ENCODE peak calls at places on chromosomes 3 and 15, in seven cellular contexts. R, L, S, M, Y, X and D are unnamed samples.

GRCh38 chr15:75864213-75865059 is 21.2 kb downstream of the UBE2Q2 start:
- DNase-seq in R (no peak), L (no peak), S (no peak), M (no peak), Y (no peak), X (no peak), D (no peak)

GRCh38 chr3:27976933-27977332 is 254.8 kb upstream of the EOMES start:
- DNase-seq in R (no peak), L (peak), S (no peak), M (no peak), Y (peak), X (no peak), D (peak)

GRCh38 chr3:107216711-107217110 is 160.5 kb upstream of the CCDC54 start:
- DNase-seq in R (no peak), L (peak), S (no peak), M (no peak), Y (peak), X (no peak), D (peak)

GRCh38 chr3:37982351-37982750 is 8.2 kb upstream of the VILL start:
- DNase-seq in R (no peak), L (no peak), S (no peak), M (no peak), Y (no peak), X (no peak), D (no peak)

GRCh38 chr3:1583044-1583443 is 490.2 kb downstream of the CNTN6 start:
- DNase-seq in R (no peak), L (no peak), S (no peak), M (no peak), Y (no peak), X (no peak), D (no peak)

GRCh38 chr3:65194044-65194714 is 506.4 kb upstream of the ADAMTS9 start:
- DNase-seq in R (no peak), L (no peak), S (no peak), M (no peak), Y (no peak), X (no peak), D (no peak)

GRCh38 chr15:66747223-66747622 is 45.2 kb downstream of the SMAD6 start:
- DNase-seq in R (no peak), L (no peak), S (no peak), M (no peak), Y (no peak), X (peak), D (no peak)

GRCh38 chr3:148062590-148062989 is 635.1 kb upstream of the AGTR1 start:
- DNase-seq in R (no peak), L (no peak), S (no peak), M (no peak), Y (no peak), X (no peak), D (no peak)

GRCh38 chr3:5205165-5205941 is 17.8 kb downstream of the EDEM1 start:
- DNase-seq in R (no peak), L (peak), S (no peak), M (no peak), Y (no peak), X (no peak), D (no peak)

GRCh38 chr3:151135548-151136337 is 50.3 kb downstream of the MED12L start:
- DNase-seq in R (no peak), L (no peak), S (peak), M (no peak), Y (no peak), X (no peak), D (peak)

GRCh38 chr3:25103391-25103790 is 324.7 kb upstream of the RARB start:
- DNase-seq in R (no peak), L (no peak), S (no peak), M (no peak), Y (peak), X (no peak), D (no peak)

DNA sequence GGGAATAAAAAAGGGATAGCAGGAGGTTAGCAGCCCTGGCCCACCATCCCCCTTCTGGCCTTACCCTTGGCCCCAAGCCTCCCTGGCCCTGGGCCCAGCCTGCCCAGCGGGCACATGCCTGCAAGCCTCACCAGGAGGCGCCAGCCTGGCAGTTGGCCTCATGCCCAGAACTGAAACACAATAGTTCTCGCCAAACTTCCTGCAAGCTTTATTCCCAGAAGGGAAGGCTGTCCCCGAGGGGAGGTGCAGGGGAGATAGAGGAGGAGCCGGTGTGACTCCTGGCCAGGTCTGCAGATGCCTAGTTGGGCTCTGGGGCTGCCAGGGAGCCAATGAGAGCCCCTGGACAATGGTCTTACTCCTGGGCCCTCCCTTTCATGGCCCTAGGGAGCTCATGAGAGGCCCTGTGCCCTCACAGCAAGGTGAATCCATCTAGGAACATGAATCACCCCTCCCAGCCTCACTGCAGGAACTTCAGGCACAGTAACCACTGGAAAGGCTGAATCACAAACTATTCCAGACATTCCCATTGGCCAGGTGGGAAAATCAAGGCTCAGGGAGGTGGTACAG is 4.0 kb downstream of the CCDC33 start:
- DNase-seq in R (peak), L (peak), S (no peak), M (peak), Y (peak), X (peak), D (peak)
- TF ChIP-seq CTCF in R (peak), L (peak), S (peak), M (peak), Y (peak), X (peak), D (peak)

GRCh38 chr15:89772933-89773583 is 3.1 kb upstream of the MESP2 start:
- DNase-seq in R (no peak), L (peak), S (no peak), M (peak), Y (peak), X (no peak), D (peak)
- TF ChIP-seq CTCF in R (no peak), L (peak), S (peak), M (no peak), Y (peak), X (no peak), D (peak)

DNA sequence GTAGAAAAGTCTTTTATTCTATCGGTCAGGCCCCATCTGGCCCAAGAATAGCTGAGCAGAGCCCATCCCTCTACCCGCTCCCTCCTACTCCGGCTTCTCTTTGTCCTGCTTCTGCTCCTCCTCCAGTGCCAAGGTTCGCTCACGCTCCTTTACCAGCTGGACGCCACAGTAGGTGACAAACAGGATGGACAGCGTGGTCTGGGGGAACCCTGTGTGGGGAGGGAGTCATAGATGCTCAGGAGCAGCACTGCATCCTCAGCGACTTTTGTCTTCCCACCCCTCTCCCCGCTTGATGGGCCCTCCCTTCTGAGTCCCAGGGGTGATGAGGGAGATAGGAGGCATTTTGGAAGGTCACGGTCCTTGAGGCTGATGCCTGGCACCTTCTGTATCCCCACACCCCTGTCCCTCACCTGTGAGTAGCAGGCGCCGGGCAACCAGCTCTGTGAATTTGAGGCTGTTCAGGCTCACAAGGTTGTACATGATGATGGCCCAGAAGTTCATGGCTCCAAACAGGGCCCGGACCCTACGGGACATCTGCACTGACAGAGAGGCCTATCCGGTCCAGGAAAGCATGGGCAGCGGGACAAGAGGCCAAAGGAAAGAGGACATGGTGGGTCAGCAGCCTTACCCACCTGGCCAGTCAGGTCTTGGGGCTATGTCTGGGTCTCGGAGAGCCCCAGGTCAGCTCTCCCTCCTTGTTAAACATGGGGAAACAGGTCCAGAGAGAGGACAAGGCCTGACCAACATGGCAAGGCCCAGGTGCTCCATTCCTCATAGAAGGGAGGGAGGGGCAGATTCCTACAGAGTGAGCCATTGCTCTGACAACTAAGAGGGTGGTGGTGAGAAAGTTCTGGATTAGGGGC is 7.6 kb downstream of the KLHL40 start:
- DNase-seq in R (peak), L (no peak), S (no peak), M (no peak), Y (no peak), X (peak), D (no peak)
- TF ChIP-seq CTCF in R (no peak), L (no peak), S (no peak), M (no peak), Y (no peak), X (no peak), D (no peak)

GRCh38 chr3:72033709-72034428 is 248.9 kb upstream of the PROK2 start:
- DNase-seq in R (no peak), L (no peak), S (no peak), M (no peak), Y (no peak), X (no peak), D (no peak)

GRCh38 chr3:72032435-72033118 is 247.6 kb upstream of the PROK2 start:
- DNase-seq in R (no peak), L (no peak), S (peak), M (peak), Y (no peak), X (no peak), D (no peak)

GRCh38 chr3:72035606-72036005 is 250.7 kb upstream of the PROK2 start:
- DNase-seq in R (no peak), L (no peak), S (no peak), M (no peak), Y (no peak), X (no peak), D (no peak)

GRCh38 chr3:72034956-72035355 is 250.0 kb upstream of the PROK2 start:
- DNase-seq in R (no peak), L (no peak), S (no peak), M (no peak), Y (no peak), X (no peak), D (no peak)

DNA sequence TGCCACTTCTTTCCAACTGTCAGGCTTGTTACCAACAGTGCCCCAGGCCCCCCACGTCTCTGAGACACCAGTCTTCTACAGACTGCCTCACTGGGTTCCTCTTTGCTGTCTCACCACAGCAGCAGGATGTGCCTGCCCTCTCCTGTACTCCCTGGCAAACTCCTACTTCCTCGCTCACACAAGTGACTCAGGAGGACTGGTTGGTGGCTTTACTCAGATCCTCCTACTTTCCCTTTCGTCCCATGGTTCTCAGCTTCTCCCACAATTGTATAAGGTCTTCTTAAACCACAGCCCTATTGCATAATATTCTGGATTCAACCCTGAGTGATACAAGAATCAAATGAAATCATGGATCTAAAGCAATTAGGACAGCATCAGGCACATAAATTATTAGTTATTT is 246.6 kb upstream of the PROK2 start:
- DNase-seq in R (no peak), L (peak), S (no peak), M (no peak), Y (peak), X (no peak), D (peak)
- TF ChIP-seq CTCF in R (no peak), L (peak), S (no peak), M (peak), Y (no peak), X (no peak), D (no peak)

DNA sequence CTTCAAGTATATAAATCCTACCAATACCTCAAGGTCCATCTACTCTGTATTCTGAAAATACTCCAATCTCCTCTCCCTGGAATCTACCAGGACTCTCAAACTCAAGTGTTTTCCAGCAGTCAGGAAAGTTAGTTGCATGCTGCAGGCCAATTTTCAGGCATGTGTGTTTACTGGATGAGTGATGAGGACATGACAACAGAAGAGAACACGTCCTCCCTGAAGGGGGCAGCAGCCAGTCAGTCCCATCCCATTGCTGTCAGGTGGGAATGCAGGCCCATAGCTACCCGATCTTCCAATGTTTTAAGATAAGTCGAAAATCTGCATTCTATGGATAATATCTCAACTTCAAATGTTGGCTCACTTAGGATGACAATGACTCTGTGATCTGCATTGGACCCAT is 496.2 kb downstream of the FHIT start:
- DNase-seq in R (no peak), L (no peak), S (peak), M (peak), Y (no peak), X (no peak), D (no peak)
- TF ChIP-seq CTCF in R (peak), L (no peak), S (no peak), M (peak), Y (peak), X (no peak), D (no peak)

DNA sequence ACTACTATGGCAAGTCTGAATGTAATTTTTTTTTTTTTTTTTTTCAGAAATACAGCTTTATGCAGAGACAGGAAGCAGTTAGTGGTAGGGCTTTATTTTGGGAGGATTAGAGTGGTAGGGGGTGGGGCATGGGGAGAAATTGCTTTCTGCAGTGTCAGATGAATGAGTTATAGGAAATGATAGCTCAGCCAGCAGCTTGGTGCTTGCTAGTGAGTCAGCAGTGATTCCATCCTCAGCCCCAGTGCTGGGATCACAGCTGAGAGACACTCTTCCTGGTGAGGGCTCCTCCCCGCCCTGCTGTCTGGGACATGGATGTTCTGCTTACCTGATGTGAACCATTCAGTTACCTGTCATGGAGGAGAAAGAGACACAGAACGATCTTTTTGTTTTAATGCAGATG is 39.6 kb downstream of the SEMA6D start:
- DNase-seq in R (no peak), L (peak), S (no peak), M (no peak), Y (peak), X (no peak), D (peak)
- TF ChIP-seq CTCF in R (no peak), L (no peak), S (no peak), M (no peak), Y (no peak), X (no peak), D (no peak)

DNA sequence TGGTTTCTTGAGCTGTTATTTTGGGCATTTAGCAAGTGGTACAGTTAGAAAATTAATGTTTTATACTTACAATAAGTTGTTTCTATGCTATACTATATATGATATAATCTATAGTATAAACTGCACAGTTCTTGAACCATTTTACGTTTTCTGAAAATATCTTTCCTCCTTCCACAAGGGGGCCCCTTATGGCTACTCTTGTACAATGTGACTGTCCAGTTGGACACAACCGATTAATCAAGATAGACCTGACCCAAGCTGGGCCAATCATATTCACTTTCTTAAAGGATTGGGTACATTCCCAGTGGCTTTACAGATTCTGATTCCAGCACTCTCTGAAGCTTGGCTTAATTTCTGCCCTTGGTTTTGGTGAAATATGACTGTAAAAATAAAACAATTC is 953.4 kb downstream of the AGBL1 start:
- DNase-seq in R (no peak), L (peak), S (peak), M (no peak), Y (peak), X (no peak), D (no peak)
- TF ChIP-seq CTCF in R (peak), L (peak), S (no peak), M (peak), Y (peak), X (no peak), D (no peak)

GRCh38 chr3:30300844-30301243 is 305.6 kb upstream of the TGFBR2 start:
- DNase-seq in R (no peak), L (no peak), S (no peak), M (no peak), Y (no peak), X (no peak), D (no peak)

GRCh38 chr3:30294241-30294667 is 312.1 kb upstream of the TGFBR2 start:
- DNase-seq in R (no peak), L (peak), S (no peak), M (peak), Y (no peak), X (no peak), D (no peak)

GRCh38 chr3:30293621-30294240 is 312.7 kb upstream of the TGFBR2 start:
- DNase-seq in R (no peak), L (peak), S (no peak), M (no peak), Y (peak), X (no peak), D (no peak)

GRCh38 chr3:30299674-30300423 is 306.6 kb upstream of the TGFBR2 start:
- DNase-seq in R (no peak), L (peak), S (no peak), M (no peak), Y (peak), X (no peak), D (no peak)

DNA sequence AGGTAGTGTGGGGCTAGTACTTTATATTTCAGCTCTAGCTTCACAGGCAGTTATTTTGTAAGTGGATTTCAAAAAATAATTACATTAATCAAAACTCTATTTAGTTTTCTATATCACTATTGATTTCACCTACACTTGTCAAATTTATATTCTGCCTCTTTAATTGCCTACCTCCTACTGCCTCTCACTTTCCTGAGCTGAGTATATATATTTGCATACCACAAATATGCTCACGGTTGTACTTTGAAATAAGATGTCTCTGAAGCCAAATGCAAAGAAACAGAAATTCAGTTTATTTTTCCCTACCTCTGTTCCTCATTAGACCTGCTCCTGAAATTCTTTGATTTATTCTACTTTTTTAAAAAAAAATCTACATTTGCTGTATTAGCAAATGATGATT is 309.3 kb upstream of the TGFBR2 start:
- DNase-seq in R (no peak), L (no peak), S (no peak), M (no peak), Y (no peak), X (no peak), D (no peak)
- TF ChIP-seq CTCF in R (no peak), L (no peak), S (no peak), M (no peak), Y (no peak), X (no peak), D (no peak)

DNA sequence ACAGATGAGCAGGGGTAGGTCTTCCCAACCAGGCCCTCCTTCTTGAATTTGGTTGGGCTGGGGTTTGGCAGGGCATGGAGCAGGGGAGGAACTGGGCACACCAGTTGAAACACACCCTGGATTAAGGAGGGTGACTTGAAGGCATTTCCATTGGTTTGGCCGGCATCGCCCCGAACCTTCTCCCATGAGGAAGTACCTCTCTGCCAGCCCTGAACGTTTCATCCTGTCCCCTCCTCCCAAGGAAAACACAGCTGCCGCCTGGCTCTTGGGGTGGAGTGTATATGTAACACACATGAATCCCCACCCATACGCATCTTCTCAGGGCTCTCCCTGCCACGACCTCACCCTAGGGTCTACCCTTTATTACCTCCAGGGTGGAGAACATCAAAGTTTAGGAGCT is 14.6 kb downstream of the UBAP1L start:
- DNase-seq in R (no peak), L (no peak), S (no peak), M (no peak), Y (no peak), X (no peak), D (no peak)
- TF ChIP-seq CTCF in R (no peak), L (no peak), S (no peak), M (no peak), Y (no peak), X (no peak), D (no peak)